ENCODE peak calls at places on chromosomes 2 and 18, in six cellular contexts. W is psoas muscle; A is caudate nucleus; F is naive thymus-derived CD4-positive, alpha-beta T cell; T is tibial nerve; R is body of pancreas. Z is an unnamed sample.

GRCh38 chr2:237879058-237879430 is 19.6 kb downstream of the RAMP1 start:
- DNase-seq in R (no peak), F (no peak), W (no peak), T (no peak), A (peak), Z (no peak)

GRCh38 chr2:172179045-172179742 is 76.5 kb upstream of the DLX2 start:
- DNase-seq in W (no peak), T (no peak), F (no peak), A (no peak), R (no peak), Z (no peak)

GRCh38 chr2:240962371-240963064 is 35.9 kb upstream of the SNED1 start:
- DNase-seq in W (peak), T (peak), A (no peak), R (peak), F (no peak), Z (peak)

GRCh38 chr2:173240083-173240482 is 114.6 kb upstream of the CDCA7 start:
- DNase-seq in W (no peak), T (no peak), F (no peak), R (no peak), A (no peak), Z (no peak)

GRCh38 chr2:232432598-232433184 is 23.3 kb upstream of the ALPI start:
- DNase-seq in W (no peak), R (no peak), A (no peak), T (no peak), F (no peak), Z (no peak)

GRCh38 chr18:74496508-74497307 is 545 bp downstream of the CNDP2 start:
- DNase-seq in F (no peak), R (peak), W (peak), A (no peak), T (no peak), Z (peak)

GRCh38 chr2:82316573-82317371 is 2012.2 kb upstream of the LRRTM1 start:
- DNase-seq in W (no peak), A (no peak), T (no peak), F (no peak), R (peak), Z (no peak)

GRCh38 chr18:9513971-9514512 is 38.7 kb downstream of the RALBP1 start:
- DNase-seq in F (no peak), W (no peak), R (no peak), T (no peak), A (no peak), Z (peak)

GRCh38 chr2:28949617-28950305 is 31.3 kb upstream of the TOGARAM2 start:
- DNase-seq in W (no peak), R (no peak), T (no peak), A (no peak), F (no peak), Z (no peak)

GRCh38 chr2:28950941-28951630 is 30.0 kb upstream of the TOGARAM2 start:
- DNase-seq in W (no peak), F (no peak), R (no peak), A (no peak), T (no peak), Z (no peak)

GRCh38 chr2:28955492-28955891 is 25.6 kb upstream of the TOGARAM2 start:
- DNase-seq in W (no peak), F (no peak), R (no peak), A (no peak), T (no peak), Z (no peak)

GRCh38 chr2:28951910-28952805 is 28.9 kb upstream of the TOGARAM2 start:
- DNase-seq in T (peak), F (no peak), A (no peak), W (peak), R (no peak), Z (peak)

DNA sequence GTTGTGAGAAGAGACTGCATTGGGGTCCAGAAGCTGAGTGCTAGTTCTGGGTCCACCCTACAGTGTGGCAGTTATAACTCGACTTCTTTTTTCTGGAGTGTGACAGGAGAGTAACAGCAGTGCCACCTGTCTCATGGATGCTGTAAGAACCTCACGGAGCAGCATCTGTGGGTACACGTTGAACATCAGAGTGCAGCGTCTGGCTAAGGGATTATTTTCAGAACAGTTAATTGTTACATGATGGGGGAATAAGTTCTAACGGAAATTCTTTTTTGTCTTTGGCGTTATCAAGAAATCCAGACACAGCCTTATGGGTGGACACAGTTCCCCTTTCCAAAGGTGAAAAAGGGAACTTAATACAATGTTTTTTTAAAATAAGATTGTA is 28.3 kb upstream of the TOGARAM2 start:
- DNase-seq in W (no peak), T (no peak), F (no peak), A (peak), R (no peak), Z (no peak)
- H3K27ac ChIP-seq in W (peak), T (peak), F (no peak), A (peak), R (no peak), Z (peak)

GRCh38 chr18:25350561-25351201 is 1.3 kb downstream of the ZNF521 start:
- DNase-seq in W (peak), A (peak), T (peak), R (no peak), F (no peak), Z (peak)
- H3K27ac ChIP-seq in W (peak), A (peak), T (peak), R (no peak), F (no peak), Z (no peak)

GRCh38 chr2:226611944-226612318 is 187.7 kb downstream of the IRS1 start:
- DNase-seq in A (no peak), T (no peak), F (no peak), W (no peak), R (no peak), Z (no peak)
- H3K27ac ChIP-seq in A (no peak), T (no peak), F (no peak), W (no peak), R (no peak), Z (peak)

GRCh38 chr2:205757271-205757670 is 75.0 kb downstream of the NRP2 start:
- DNase-seq in F (no peak), W (no peak), T (no peak), A (no peak), R (no peak), Z (no peak)
- H3K27ac ChIP-seq in F (no peak), W (no peak), T (no peak), A (no peak), R (no peak), Z (no peak)

DNA sequence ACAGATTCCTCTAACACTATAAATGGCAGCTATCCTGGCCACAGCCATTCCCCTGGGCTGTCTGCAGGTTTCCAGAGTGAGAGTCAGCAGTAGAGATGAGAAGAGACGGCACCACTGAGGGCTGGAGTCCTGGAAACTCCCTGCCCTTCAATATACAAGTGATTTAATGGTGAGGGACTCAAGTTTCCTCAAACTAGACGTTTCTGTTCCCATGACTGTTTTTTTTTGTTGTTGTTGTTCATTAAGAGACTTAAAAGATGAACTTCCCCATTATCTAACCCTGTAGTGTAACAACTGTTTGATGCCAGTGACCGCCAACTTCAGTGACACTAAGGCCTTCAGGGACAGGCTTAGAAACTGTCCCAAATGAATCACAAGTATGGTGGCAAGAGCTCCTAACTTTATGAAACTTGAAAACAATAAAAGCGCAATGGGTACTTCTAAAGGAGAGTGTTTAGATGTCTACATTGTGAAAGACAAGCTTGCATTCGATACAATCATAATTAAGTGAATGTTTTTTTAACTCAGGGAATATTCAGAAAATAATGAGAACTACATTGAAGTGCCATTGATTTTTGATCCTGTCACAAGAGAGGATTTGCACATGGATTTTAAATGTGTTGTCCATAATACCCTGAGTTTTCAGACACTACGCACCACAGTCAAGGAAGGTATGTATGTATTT is 34.0 kb downstream of the IL1R2 start:
- DNase-seq in R (no peak), T (no peak), F (no peak), A (no peak), W (no peak), Z (no peak)
- H3K27ac ChIP-seq in R (peak), T (no peak), F (no peak), A (no peak), W (no peak), Z (no peak)

GRCh38 chr18:7369006-7369405 is 138.1 kb downstream of the LRRC30 start:
- DNase-seq in W (no peak), A (no peak), R (no peak), F (no peak), T (no peak), Z (no peak)

GRCh38 chr18:7370812-7371211 is 139.9 kb downstream of the LRRC30 start:
- DNase-seq in T (no peak), A (no peak), F (no peak), W (peak), R (peak), Z (no peak)

GRCh38 chr18:7367336-7367735 is 136.4 kb downstream of the LRRC30 start:
- DNase-seq in T (no peak), A (no peak), R (no peak), F (no peak), W (no peak), Z (no peak)

GRCh38 chr18:7366597-7366996 is 135.7 kb downstream of the LRRC30 start:
- DNase-seq in W (no peak), A (no peak), T (no peak), R (no peak), F (no peak), Z (no peak)

GRCh38 chr18:7370375-7370774 is 139.5 kb downstream of the LRRC30 start:
- DNase-seq in F (no peak), R (no peak), T (no peak), W (peak), A (no peak), Z (no peak)
- H3K27ac ChIP-seq in F (no peak), R (peak), T (no peak), W (peak), A (peak), Z (no peak)